ENCODE peak calls at places on chromosomes 3 and 15, in ten cellular contexts. One of them, this sample, is unnamed.

GRCh38 chr15:85992224-85992623 is 87.4 kb upstream of the AGBL1 start:
- DNase-seq in EL: no peak
- DNase-seq in NCI-H1417: no peak
- DNase-seq in Calu3: no peak
- DNase-seq in GDM1: no peak
- DNase-seq in stomach: no peak
- DNase-seq in NCI-H1436: no peak
- DNase-seq in nucleus accumbens: no peak
- DNase-seq in fibroblast of villous mesenchyme: no peak
- DNase-seq in pancreas: no peak
- DNase-seq in this sample: no peak

GRCh38 chr3:97863025-97863424 is 41.2 kb downstream of the CRYBG3 start:
- DNase-seq in GDM1: no peak
- DNase-seq in Calu3: no peak
- DNase-seq in NCI-H1436: no peak
- DNase-seq in fibroblast of villous mesenchyme: no peak
- DNase-seq in nucleus accumbens: no peak
- DNase-seq in stomach: no peak
- DNase-seq in pancreas: no peak
- DNase-seq in EL: peak
- DNase-seq in NCI-H1417: no peak
- DNase-seq in this sample: no peak

GRCh38 chr3:177802151-177802900 is 605.0 kb upstream of the TBL1XR1 start:
- DNase-seq in fibroblast of villous mesenchyme: peak
- DNase-seq in GDM1: no peak
- DNase-seq in pancreas: no peak
- DNase-seq in Calu3: no peak
- DNase-seq in EL: peak
- DNase-seq in NCI-H1417: peak
- DNase-seq in stomach: no peak
- DNase-seq in nucleus accumbens: no peak
- DNase-seq in NCI-H1436: no peak
- DNase-seq in this sample: no peak

GRCh38 chr3:111594205-111594604 is 941 bp downstream of the ZBED2 start:
- DNase-seq in EL: peak
- DNase-seq in stomach: no peak
- DNase-seq in GDM1: no peak
- DNase-seq in Calu3: peak
- DNase-seq in pancreas: no peak
- DNase-seq in fibroblast of villous mesenchyme: peak
- DNase-seq in nucleus accumbens: no peak
- DNase-seq in NCI-H1417: no peak
- DNase-seq in NCI-H1436: no peak
- DNase-seq in this sample: no peak

GRCh38 chr15:94023520-94023919 is 207.8 kb upstream of the MCTP2 start:
- DNase-seq in NCI-H1417: no peak
- DNase-seq in EL: no peak
- DNase-seq in fibroblast of villous mesenchyme: no peak
- DNase-seq in GDM1: no peak
- DNase-seq in nucleus accumbens: peak
- DNase-seq in Calu3: no peak
- DNase-seq in NCI-H1436: no peak
- DNase-seq in stomach: no peak
- DNase-seq in pancreas: no peak
- DNase-seq in this sample: no peak

GRCh38 chr15:60479711-60480110 is 769 bp upstream of the ICE2 start:
- DNase-seq in stomach: no peak
- DNase-seq in Calu3: no peak
- DNase-seq in pancreas: no peak
- DNase-seq in EL: no peak
- DNase-seq in GDM1: no peak
- DNase-seq in fibroblast of villous mesenchyme: no peak
- DNase-seq in NCI-H1417: peak
- DNase-seq in NCI-H1436: no peak
- DNase-seq in nucleus accumbens: no peak
- DNase-seq in this sample: no peak

GRCh38 chr3:195155842-195156241 is 115.1 kb downstream of the XXYLT1 start:
- DNase-seq in fibroblast of villous mesenchyme: no peak
- DNase-seq in EL: no peak
- DNase-seq in Calu3: no peak
- DNase-seq in NCI-H1417: no peak
- DNase-seq in NCI-H1436: no peak
- DNase-seq in pancreas: no peak
- DNase-seq in stomach: no peak
- DNase-seq in nucleus accumbens: no peak
- DNase-seq in GDM1: no peak
- DNase-seq in this sample: no peak

GRCh38 chr3:172449468-172450149 is 1.4 kb upstream of the GHSR start:
- DNase-seq in stomach: no peak
- DNase-seq in GDM1: no peak
- DNase-seq in NCI-H1436: no peak
- DNase-seq in fibroblast of villous mesenchyme: peak
- DNase-seq in nucleus accumbens: no peak
- DNase-seq in Calu3: peak
- DNase-seq in pancreas: no peak
- DNase-seq in NCI-H1417: no peak
- DNase-seq in EL: peak
- DNase-seq in this sample: no peak

GRCh38 chr3:178255315-178255714 is 280.9 kb upstream of the KCNMB2 start:
- DNase-seq in NCI-H1436: no peak
- DNase-seq in fibroblast of villous mesenchyme: peak
- DNase-seq in stomach: no peak
- DNase-seq in Calu3: no peak
- DNase-seq in GDM1: no peak
- DNase-seq in NCI-H1417: no peak
- DNase-seq in EL: peak
- DNase-seq in nucleus accumbens: no peak
- DNase-seq in pancreas: no peak
- DNase-seq in this sample: no peak

GRCh38 chr3:102113421-102114041 is 264.2 kb downstream of the NFKBIZ start:
- DNase-seq in EL: no peak
- DNase-seq in fibroblast of villous mesenchyme: peak
- DNase-seq in GDM1: no peak
- DNase-seq in pancreas: no peak
- DNase-seq in NCI-H1417: no peak
- DNase-seq in NCI-H1436: no peak
- DNase-seq in stomach: no peak
- DNase-seq in Calu3: peak
- DNase-seq in nucleus accumbens: no peak
- DNase-seq in this sample: no peak

GRCh38 chr3:21913791-21914190 is 162.8 kb upstream of the ZNF385D start:
- DNase-seq in fibroblast of villous mesenchyme: peak
- DNase-seq in nucleus accumbens: no peak
- DNase-seq in NCI-H1436: no peak
- DNase-seq in GDM1: no peak
- DNase-seq in Calu3: no peak
- DNase-seq in NCI-H1417: peak
- DNase-seq in stomach: no peak
- DNase-seq in pancreas: no peak
- DNase-seq in EL: peak
- DNase-seq in this sample: no peak

GRCh38 chr3:4326868-4327267 is 23.7 kb downstream of the SETMAR start:
- DNase-seq in EL: no peak
- DNase-seq in nucleus accumbens: no peak
- DNase-seq in stomach: no peak
- DNase-seq in NCI-H1417: no peak
- DNase-seq in Calu3: no peak
- DNase-seq in fibroblast of villous mesenchyme: no peak
- DNase-seq in NCI-H1436: no peak
- DNase-seq in pancreas: no peak
- DNase-seq in GDM1: no peak
- DNase-seq in this sample: no peak

GRCh38 chr3:88180398-88180999 is 30.7 kb downstream of the C3orf38 start:
- DNase-seq in Calu3: peak
- DNase-seq in pancreas: no peak
- DNase-seq in NCI-H1417: peak
- DNase-seq in fibroblast of villous mesenchyme: peak
- DNase-seq in EL: peak
- DNase-seq in GDM1: peak
- DNase-seq in NCI-H1436: no peak
- DNase-seq in nucleus accumbens: no peak
- DNase-seq in stomach: no peak
- DNase-seq in this sample: no peak

GRCh38 chr3:50660386-50660785 is 14.3 kb upstream of the DOCK3 start:
- DNase-seq in nucleus accumbens: no peak
- DNase-seq in pancreas: no peak
- DNase-seq in EL: no peak
- DNase-seq in Calu3: no peak
- DNase-seq in GDM1: no peak
- DNase-seq in NCI-H1417: no peak
- DNase-seq in fibroblast of villous mesenchyme: no peak
- DNase-seq in NCI-H1436: no peak
- DNase-seq in stomach: peak
- DNase-seq in this sample: no peak

GRCh38 chr3:123803521-123803920 is 80.6 kb downstream of the MYLK start:
- DNase-seq in NCI-H1417: no peak
- DNase-seq in nucleus accumbens: no peak
- DNase-seq in stomach: no peak
- DNase-seq in fibroblast of villous mesenchyme: no peak
- DNase-seq in NCI-H1436: no peak
- DNase-seq in pancreas: no peak
- DNase-seq in Calu3: no peak
- DNase-seq in EL: no peak
- DNase-seq in GDM1: no peak
- DNase-seq in this sample: no peak